ENCODE peak calls at places on chromosomes 12 and 14, in eight cellular contexts. N, E, O, A, L, H, D and B are unnamed samples.

GRCh38 chr12:96136129-96136528 is 58.0 kb upstream of the ELK3 start:
- DNase-seq in N (no peak), E (no peak), O (no peak), A (peak; percentile 87), L (no peak), H (peak; percentile 72), D (no peak), B (peak; percentile 38)

GRCh38 chr12:68950511-68950910 is 17.5 kb upstream of the CPM start:
- DNase-seq in N (no peak), E (no peak), O (no peak), A (no peak), L (no peak), H (no peak), D (no peak), B (no peak)

GRCh38 chr14:105479438-105480164 is 5.0 kb downstream of the CRIP2 start:
- DNase-seq in N (no peak), E (no peak), O (no peak), A (no peak), L (no peak), H (no peak), D (no peak), B (no peak)

GRCh38 chr14:77098470-77099353 is 654 bp downstream of the CIPC start:
- DNase-seq in N (peak; percentile 22), E (peak; percentile 63), O (peak; percentile 2), A (no peak), L (no peak), H (no peak), D (no peak), B (peak; percentile 18)

GRCh38 chr12:53336137-53336785 is at the start of gene SP7:
- DNase-seq in N (peak; percentile 43), E (no peak), O (no peak), A (no peak), L (no peak), H (no peak), D (no peak), B (no peak)

GRCh38 chr12:93062100-93062419 is 133.0 kb upstream of the EEA1 start:
- DNase-seq in N (no peak), E (no peak), O (no peak), A (no peak), L (no peak), H (no peak), D (no peak), B (no peak)

GRCh38 chr14:100673085-100673806 is 53.4 kb upstream of the DLK1 start:
- DNase-seq in N (peak; percentile 88), E (no peak), O (no peak), A (no peak), L (no peak), H (no peak), D (no peak), B (no peak)

GRCh38 chr12:76450690-76451089 is 102.5 kb upstream of the BBS10 start:
- DNase-seq in N (no peak), E (no peak), O (no peak), A (peak; percentile 90), L (no peak), H (peak; percentile 84), D (no peak), B (peak; percentile 92)

GRCh38 chr12:104805186-104805585 is 152.9 kb downstream of the SLC41A2 start:
- DNase-seq in N (no peak), E (no peak), O (no peak), A (peak; percentile 85), L (no peak), H (peak; percentile 42), D (no peak), B (peak; percentile 34)

GRCh38 chr12:56346663-56347062 is 8.0 kb downstream of the IL23A start:
- DNase-seq in N (peak; percentile 43), E (no peak), O (no peak), A (no peak), L (no peak), H (no peak), D (no peak), B (no peak)

GRCh38 chr14:80464531-80465149 is 253.3 kb upstream of the DIO2 start:
- DNase-seq in N (no peak), E (no peak), O (no peak), A (no peak), L (no peak), H (no peak), D (no peak), B (no peak)

GRCh38 chr12:51270067-51270846 is at the start of gene SMAGP:
- DNase-seq in N (peak; percentile 66), E (peak; percentile 41), O (peak; percentile 29), A (peak; percentile 36), L (peak; percentile 14), H (peak; percentile 43), D (peak; percentile 25), B (peak; percentile 30)

GRCh38 chr14:21406213-21406612 is 22.4 kb upstream of the SUPT16H start:
- DNase-seq in N (no peak), E (no peak), O (no peak), A (no peak), L (no peak), H (no peak), D (no peak), B (no peak)

GRCh38 chr12:14988035-14988434 is 15.2 kb downstream of the PDE6H start:
- DNase-seq in N (no peak), E (no peak), O (no peak), A (no peak), L (no peak), H (no peak), D (no peak), B (no peak)

GRCh38 chr14:102527255-102528232 is 18.0 kb upstream of the ANKRD9 start:
- DNase-seq in N (no peak), E (no peak), O (no peak), A (no peak), L (no peak), H (no peak), D (peak; percentile 43), B (peak; percentile 43)

GRCh38 chr14:32075636-32076277 is 1.3 kb upstream of the ARHGAP5 start:
- DNase-seq in N (no peak), E (no peak), O (no peak), A (no peak), L (no peak), H (peak; percentile 25), D (no peak), B (peak; percentile 40)

GRCh38 chr12:124938606-124939427 is 24.4 kb upstream of the UBC start:
- DNase-seq in N (peak; percentile 77), E (peak; percentile 66), O (peak; percentile 45), A (peak; percentile 91), L (peak; percentile 35), H (peak; percentile 91), D (peak; percentile 69), B (peak; percentile 88)

GRCh38 chr12:6813363-6813762 is 8.3 kb upstream of the GPR162 start:
- DNase-seq in N (no peak), E (no peak), O (no peak), A (no peak), L (no peak), H (no peak), D (no peak), B (no peak)

GRCh38 chr14:60658909-60659585 is 9.8 kb upstream of the SIX1 start:
- DNase-seq in N (no peak), E (no peak), O (no peak), A (no peak), L (no peak), H (no peak), D (no peak), B (peak; percentile 78)

GRCh38 chr14:24060984-24061913 is 9.4 kb downstream of the CARMIL3 start:
- DNase-seq in N (no peak), E (no peak), O (no peak), A (no peak), L (no peak), H (no peak), D (no peak), B (no peak)

GRCh38 chr14:103188691-103189480 is 65.6 kb downstream of the TNFAIP2 start:
- DNase-seq in N (no peak), E (peak; percentile 62), O (peak; percentile 4), A (no peak), L (no peak), H (peak; percentile 24), D (peak; percentile 5), B (no peak)

GRCh38 chr12:123056053-123056452 is 75.6 kb downstream of the ARL6IP4 start:
- DNase-seq in N (no peak), E (no peak), O (no peak), A (no peak), L (no peak), H (no peak), D (no peak), B (peak; percentile 63)

GRCh38 chr12:52884526-52885293 is 20.2 kb downstream of the KRT8 start:
- DNase-seq in N (peak; percentile 81), E (peak; percentile 74), O (peak; percentile 62), A (peak; percentile 36), L (peak; percentile 73), H (peak; percentile 64), D (peak; percentile 77), B (peak; percentile 48)

GRCh38 chr14:102727336-102728095 is 49.7 kb upstream of the TRAF3 start:
- DNase-seq in N (no peak), E (no peak), O (no peak), A (no peak), L (no peak), H (peak; percentile 18), D (no peak), B (no peak)

GRCh38 chr12:59833408-59833807 is 237.6 kb downstream of the SLC16A7 start:
- DNase-seq in N (no peak), E (no peak), O (no peak), A (no peak), L (no peak), H (no peak), D (no peak), B (no peak)

GRCh38 chr12:132403636-132404434 is 74.4 kb upstream of the GALNT9 start:
- DNase-seq in N (no peak), E (no peak), O (no peak), A (no peak), L (no peak), H (no peak), D (no peak), B (no peak)

GRCh38 chr12:46027172-46027571 is 36.8 kb upstream of the SCAF11 start:
- DNase-seq in N (no peak), E (no peak), O (no peak), A (no peak), L (no peak), H (no peak), D (no peak), B (no peak)